ENCODE peak calls at places on chromosomes 1 and 21, in ten cellular contexts. One of them, this sample, is unnamed.

GRCh38 chr21:30434033-30434631 is 4.1 kb downstream of the KRTAP13-4 start:
- DNase-seq in fibroblast of villous mesenchyme: no peak
- DNase-seq in EL: no peak
- DNase-seq in psoas muscle: no peak
- DNase-seq in suprapubic skin: no peak
- DNase-seq in naive thymus-derived CD4-positive, alpha-beta T cell: no peak
- DNase-seq in renal cortical epithelial cell: no peak
- DNase-seq in SK-MEL-5: peak
- DNase-seq in nephron progenitor cell: peak
- DNase-seq in RWPE1: peak
- DNase-seq in this sample: no peak

GRCh38 chr1:61241411-61241838 is 159.1 kb downstream of the NFIA start:
- DNase-seq in suprapubic skin: no peak
- DNase-seq in naive thymus-derived CD4-positive, alpha-beta T cell: no peak
- DNase-seq in nephron progenitor cell: no peak
- DNase-seq in RWPE1: no peak
- DNase-seq in EL: no peak
- DNase-seq in renal cortical epithelial cell: peak
- DNase-seq in SK-MEL-5: no peak
- DNase-seq in fibroblast of villous mesenchyme: no peak
- DNase-seq in psoas muscle: peak
- DNase-seq in this sample: no peak

GRCh38 chr1:58251415-58252073 is 295.0 kb downstream of the OMA1 start:
- DNase-seq in RWPE1: no peak
- DNase-seq in EL: peak
- DNase-seq in fibroblast of villous mesenchyme: peak
- DNase-seq in SK-MEL-5: peak
- DNase-seq in naive thymus-derived CD4-positive, alpha-beta T cell: no peak
- DNase-seq in suprapubic skin: no peak
- DNase-seq in nephron progenitor cell: peak
- DNase-seq in psoas muscle: no peak
- DNase-seq in renal cortical epithelial cell: no peak
- DNase-seq in this sample: no peak

GRCh38 chr1:24850353-24850905 is 79.6 kb downstream of the RUNX3 start:
- DNase-seq in psoas muscle: no peak
- DNase-seq in RWPE1: no peak
- DNase-seq in SK-MEL-5: peak
- DNase-seq in EL: peak
- DNase-seq in renal cortical epithelial cell: no peak
- DNase-seq in nephron progenitor cell: no peak
- DNase-seq in suprapubic skin: no peak
- DNase-seq in fibroblast of villous mesenchyme: peak
- DNase-seq in naive thymus-derived CD4-positive, alpha-beta T cell: no peak
- DNase-seq in this sample: no peak

GRCh38 chr1:101959456-101959855 is 37.3 kb downstream of the OLFM3 start:
- DNase-seq in nephron progenitor cell: no peak
- DNase-seq in SK-MEL-5: no peak
- DNase-seq in renal cortical epithelial cell: no peak
- DNase-seq in suprapubic skin: no peak
- DNase-seq in EL: no peak
- DNase-seq in psoas muscle: no peak
- DNase-seq in fibroblast of villous mesenchyme: no peak
- DNase-seq in naive thymus-derived CD4-positive, alpha-beta T cell: no peak
- DNase-seq in RWPE1: no peak
- DNase-seq in this sample: no peak

GRCh38 chr1:46196609-46197008 is 1.6 kb downstream of the POMGNT1 start:
- DNase-seq in psoas muscle: no peak
- DNase-seq in suprapubic skin: no peak
- DNase-seq in fibroblast of villous mesenchyme: no peak
- DNase-seq in renal cortical epithelial cell: no peak
- DNase-seq in nephron progenitor cell: no peak
- DNase-seq in EL: no peak
- DNase-seq in SK-MEL-5: no peak
- DNase-seq in RWPE1: no peak
- DNase-seq in naive thymus-derived CD4-positive, alpha-beta T cell: no peak
- DNase-seq in this sample: no peak

GRCh38 chr1:118154220-118154619 is 30.8 kb downstream of the SPAG17 start:
- DNase-seq in RWPE1: peak
- DNase-seq in fibroblast of villous mesenchyme: peak
- DNase-seq in suprapubic skin: no peak
- DNase-seq in psoas muscle: no peak
- DNase-seq in nephron progenitor cell: no peak
- DNase-seq in SK-MEL-5: peak
- DNase-seq in renal cortical epithelial cell: peak
- DNase-seq in EL: no peak
- DNase-seq in naive thymus-derived CD4-positive, alpha-beta T cell: no peak
- DNase-seq in this sample: no peak

GRCh38 chr1:224458296-224458695 is 23.7 kb upstream of the WDR26 start:
- DNase-seq in renal cortical epithelial cell: no peak
- DNase-seq in RWPE1: no peak
- DNase-seq in psoas muscle: no peak
- DNase-seq in SK-MEL-5: peak
- DNase-seq in suprapubic skin: no peak
- DNase-seq in naive thymus-derived CD4-positive, alpha-beta T cell: no peak
- DNase-seq in fibroblast of villous mesenchyme: no peak
- DNase-seq in EL: no peak
- DNase-seq in nephron progenitor cell: no peak
- DNase-seq in this sample: no peak

This sample was measured in type B pancreatic cell.